ENCODE peak calls at places on chromosomes 11 and 22, in six cellular contexts. One of them, this sample, is unnamed.

GRCh38 chr11:12901874-12902481 is 107.1 kb upstream of the RASSF10 start:
- DNase-seq in NCI-H1417: no peak
- DNase-seq in brain pericyte: no peak
- DNase-seq in AG10803: peak; percentile 64
- DNase-seq in KBM-7: no peak
- DNase-seq in RWPE1: no peak
- DNase-seq in this sample: no peak

GRCh38 chr11:133951484-133952198 is 5.1 kb downstream of the IGSF9B start:
- DNase-seq in brain pericyte: no peak
- DNase-seq in AG10803: peak; percentile 44
- DNase-seq in KBM-7: no peak
- DNase-seq in NCI-H1417: peak; percentile 78
- DNase-seq in RWPE1: peak; percentile 49
- DNase-seq in this sample: peak; percentile 52

GRCh38 chr11:132649277-132649676 is 883.0 kb downstream of the OPCML start:
- DNase-seq in brain pericyte: no peak
- DNase-seq in KBM-7: no peak
- DNase-seq in NCI-H1417: no peak
- DNase-seq in AG10803: no peak
- DNase-seq in RWPE1: no peak
- DNase-seq in this sample: no peak

GRCh38 chr11:57071829-57072228 is 83.1 kb downstream of the OR5AK2 start:
- DNase-seq in RWPE1: no peak
- DNase-seq in AG10803: peak; percentile 85
- DNase-seq in KBM-7: no peak
- DNase-seq in brain pericyte: no peak
- DNase-seq in NCI-H1417: no peak
- DNase-seq in this sample: no peak

GRCh38 chr22:39185601-39186012 is 33.1 kb upstream of the CBX7 start:
- DNase-seq in AG10803: peak; percentile 92
- DNase-seq in NCI-H1417: no peak
- DNase-seq in RWPE1: no peak
- DNase-seq in KBM-7: no peak
- DNase-seq in brain pericyte: no peak
- DNase-seq in this sample: no peak

GRCh38 chr22:45757068-45757467 is 85.4 kb downstream of the ATXN10 start:
- DNase-seq in brain pericyte: no peak
- DNase-seq in NCI-H1417: no peak
- DNase-seq in RWPE1: no peak
- DNase-seq in AG10803: peak; percentile 60
- DNase-seq in KBM-7: no peak
- DNase-seq in this sample: peak; percentile 83

GRCh38 chr11:118609380-118610219 is 2.2 kb downstream of the PHLDB1 start:
- DNase-seq in RWPE1: no peak
- DNase-seq in brain pericyte: no peak
- DNase-seq in KBM-7: no peak
- DNase-seq in NCI-H1417: no peak
- DNase-seq in AG10803: peak; percentile 40
- DNase-seq in this sample: peak; percentile 34

GRCh38 chr22:32042924-32043323 is at the start of gene SLC5A1:
- DNase-seq in brain pericyte: no peak
- DNase-seq in AG10803: no peak
- DNase-seq in NCI-H1417: no peak
- DNase-seq in RWPE1: peak; percentile 12
- DNase-seq in KBM-7: no peak
- DNase-seq in this sample: peak; percentile 12

GRCh38 chr11:69685348-69685747 is 10.2 kb upstream of the LTO1 start:
- DNase-seq in NCI-H1417: no peak
- DNase-seq in RWPE1: no peak
- DNase-seq in brain pericyte: no peak
- DNase-seq in KBM-7: no peak
- DNase-seq in AG10803: no peak
- DNase-seq in this sample: no peak

This sample was measured in WTC11.